ENCODE peak calls at places on chromosomes 11 and 22, in six cellular contexts. One of them, this sample, is unnamed.

GRCh38 chr11:93081694-93082093 is 112.2 kb downstream of the MTNR1B start:
- DNase-seq in dermis blood vessel endothelial cell: no peak
- DNase-seq in stimulated activated CD4-positive, alpha-beta T cell treated with anti-CD3 and anti-CD28 coated beads, Interleukin-4, amount 100 ng/mL, for 24 hours: no peak
- DNase-seq in RPMI7951: no peak
- DNase-seq in cardiac septum: no peak
- DNase-seq in kidney glomerular epithelial cell: no peak
- DNase-seq in this sample: no peak

GRCh38 chr11:256952-257737 is 20.4 kb downstream of the PSMD13 start:
- DNase-seq in dermis blood vessel endothelial cell: no peak
- DNase-seq in stimulated activated CD4-positive, alpha-beta T cell treated with anti-CD3 and anti-CD28 coated beads, Interleukin-4, amount 100 ng/mL, for 24 hours: no peak
- DNase-seq in RPMI7951: no peak
- DNase-seq in cardiac septum: no peak
- DNase-seq in kidney glomerular epithelial cell: no peak
- DNase-seq in this sample: no peak

GRCh38 chr22:38176170-38176741 is 5.4 kb downstream of the PLA2G6 start:
- DNase-seq in dermis blood vessel endothelial cell: peak; percentile 100
- DNase-seq in stimulated activated CD4-positive, alpha-beta T cell treated with anti-CD3 and anti-CD28 coated beads, Interleukin-4, amount 100 ng/mL, for 24 hours: peak; percentile 26
- DNase-seq in RPMI7951: peak; percentile 99
- DNase-seq in cardiac septum: peak; percentile 83
- DNase-seq in kidney glomerular epithelial cell: no peak
- DNase-seq in this sample: peak; percentile 41

GRCh38 chr11:12818333-12819015 is 144.3 kb downstream of the TEAD1 start:
- DNase-seq in dermis blood vessel endothelial cell: peak; percentile 51
- DNase-seq in stimulated activated CD4-positive, alpha-beta T cell treated with anti-CD3 and anti-CD28 coated beads, Interleukin-4, amount 100 ng/mL, for 24 hours: no peak
- DNase-seq in RPMI7951: peak; percentile 83
- DNase-seq in cardiac septum: no peak
- DNase-seq in kidney glomerular epithelial cell: no peak
- DNase-seq in this sample: peak; percentile 87

GRCh38 chr22:30781271-30781875 is 86.7 kb downstream of the OSBP2 start:
- DNase-seq in dermis blood vessel endothelial cell: peak; percentile 49
- DNase-seq in stimulated activated CD4-positive, alpha-beta T cell treated with anti-CD3 and anti-CD28 coated beads, Interleukin-4, amount 100 ng/mL, for 24 hours: no peak
- DNase-seq in RPMI7951: peak; percentile 40
- DNase-seq in cardiac septum: no peak
- DNase-seq in kidney glomerular epithelial cell: no peak
- DNase-seq in this sample: no peak

GRCh38 chr11:62664405-62665074 is 470 bp downstream of the C11orf98 start:
- DNase-seq in dermis blood vessel endothelial cell: peak; percentile 57
- DNase-seq in stimulated activated CD4-positive, alpha-beta T cell treated with anti-CD3 and anti-CD28 coated beads, Interleukin-4, amount 100 ng/mL, for 24 hours: peak; percentile 63
- DNase-seq in RPMI7951: peak; percentile 52
- DNase-seq in cardiac septum: peak; percentile 78
- DNase-seq in kidney glomerular epithelial cell: peak; percentile 74
- DNase-seq in this sample: no peak

GRCh38 chr11:17599460-17599925 is 52.4 kb downstream of the OTOG start:
- DNase-seq in dermis blood vessel endothelial cell: no peak
- DNase-seq in stimulated activated CD4-positive, alpha-beta T cell treated with anti-CD3 and anti-CD28 coated beads, Interleukin-4, amount 100 ng/mL, for 24 hours: no peak
- DNase-seq in RPMI7951: no peak
- DNase-seq in cardiac septum: peak; percentile 70
- DNase-seq in kidney glomerular epithelial cell: no peak
- DNase-seq in this sample: no peak

GRCh38 chr11:69157156-69157821 is 1.6 kb downstream of the SMIM38 start:
- DNase-seq in dermis blood vessel endothelial cell: peak; percentile 42
- DNase-seq in stimulated activated CD4-positive, alpha-beta T cell treated with anti-CD3 and anti-CD28 coated beads, Interleukin-4, amount 100 ng/mL, for 24 hours: no peak
- DNase-seq in RPMI7951: peak; percentile 75
- DNase-seq in cardiac septum: no peak
- DNase-seq in kidney glomerular epithelial cell: no peak
- DNase-seq in this sample: no peak

GRCh38 chr22:35440129-35440528 is 40.2 kb downstream of the MCM5 start:
- DNase-seq in dermis blood vessel endothelial cell: no peak
- DNase-seq in stimulated activated CD4-positive, alpha-beta T cell treated with anti-CD3 and anti-CD28 coated beads, Interleukin-4, amount 100 ng/mL, for 24 hours: no peak
- DNase-seq in RPMI7951: no peak
- DNase-seq in cardiac septum: no peak
- DNase-seq in kidney glomerular epithelial cell: no peak
- DNase-seq in this sample: no peak

GRCh38 chr11:115505165-115505564 is 950 bp upstream of the CADM1 start:
- DNase-seq in dermis blood vessel endothelial cell: no peak
- DNase-seq in stimulated activated CD4-positive, alpha-beta T cell treated with anti-CD3 and anti-CD28 coated beads, Interleukin-4, amount 100 ng/mL, for 24 hours: no peak
- DNase-seq in RPMI7951: no peak
- DNase-seq in cardiac septum: no peak
- DNase-seq in kidney glomerular epithelial cell: no peak
- DNase-seq in this sample: no peak

GRCh38 chr11:103940542-103940941 is 95.9 kb upstream of the DDI1 start:
- DNase-seq in dermis blood vessel endothelial cell: no peak
- DNase-seq in stimulated activated CD4-positive, alpha-beta T cell treated with anti-CD3 and anti-CD28 coated beads, Interleukin-4, amount 100 ng/mL, for 24 hours: no peak
- DNase-seq in RPMI7951: no peak
- DNase-seq in cardiac septum: no peak
- DNase-seq in kidney glomerular epithelial cell: peak; percentile 12
- DNase-seq in this sample: no peak

GRCh38 chr11:128453444-128454336 is 133.7 kb downstream of the ETS1 start:
- DNase-seq in dermis blood vessel endothelial cell: peak; percentile 58
- DNase-seq in stimulated activated CD4-positive, alpha-beta T cell treated with anti-CD3 and anti-CD28 coated beads, Interleukin-4, amount 100 ng/mL, for 24 hours: no peak
- DNase-seq in RPMI7951: peak; percentile 96
- DNase-seq in cardiac septum: no peak
- DNase-seq in kidney glomerular epithelial cell: peak; percentile 95
- DNase-seq in this sample: peak; percentile 93

GRCh38 chr11:59172345-59173079 is 580 bp downstream of the DTX4 start:
- DNase-seq in dermis blood vessel endothelial cell: no peak
- DNase-seq in stimulated activated CD4-positive, alpha-beta T cell treated with anti-CD3 and anti-CD28 coated beads, Interleukin-4, amount 100 ng/mL, for 24 hours: peak; percentile 26
- DNase-seq in RPMI7951: peak; percentile 7
- DNase-seq in cardiac septum: no peak
- DNase-seq in kidney glomerular epithelial cell: peak; percentile 46
- DNase-seq in this sample: no peak

GRCh38 chr22:37849089-37849751 is at the start of gene EIF3L:
- DNase-seq in dermis blood vessel endothelial cell: peak; percentile 95
- DNase-seq in stimulated activated CD4-positive, alpha-beta T cell treated with anti-CD3 and anti-CD28 coated beads, Interleukin-4, amount 100 ng/mL, for 24 hours: peak; percentile 91
- DNase-seq in RPMI7951: peak; percentile 82
- DNase-seq in cardiac septum: peak; percentile 98
- DNase-seq in kidney glomerular epithelial cell: peak; percentile 65
- DNase-seq in this sample: no peak